ENCODE peak calls at places on chromosomes 11 and 22, in five cellular contexts. B, O, S, D and W are unnamed samples.
A peak's percentile ranks its signal among the peaks of the same experiment; 100 is the strongest.

GRCh38 chr11:124791626-124792341 is 8.4 kb downstream of the MSANTD2 start:
- DNase-seq in B (peak; percentile 44), O (no peak), S (no peak), D (peak; percentile 18), W (no peak)

GRCh38 chr11:40689823-40690222 is 769.6 kb downstream of the LRRC4C start:
- DNase-seq in B (no peak), O (no peak), S (no peak), D (no peak), W (no peak)

GRCh38 chr22:43481528-43482309 is 69.9 kb downstream of the MPPED1 start:
- DNase-seq in B (no peak), O (no peak), S (no peak), D (no peak), W (no peak)

GRCh38 chr11:82092904-82093303 is 640.8 kb downstream of the FAM181B start:
- DNase-seq in B (no peak), O (no peak), S (no peak), D (no peak), W (no peak)

GRCh38 chr22:27990879-27991278 is 71.8 kb upstream of the PITPNB start:
- DNase-seq in B (peak; percentile 8), O (peak; percentile 89), S (peak; percentile 61), D (peak; percentile 49), W (peak; percentile 21)

GRCh38 chr11:8477680-8478079 is 116.3 kb downstream of the STK33 start:
- DNase-seq in B (no peak), O (no peak), S (no peak), D (no peak), W (no peak)

GRCh38 chr22:19533049-19533626 is 8.9 kb upstream of the CLDN5 start:
- DNase-seq in B (no peak), O (no peak), S (no peak), D (no peak), W (no peak)

GRCh38 chr11:57819272-57819979 is 57.8 kb downstream of the CTNND1 start:
- DNase-seq in B (no peak), O (no peak), S (no peak), D (no peak), W (no peak)

GRCh38 chr11:28763876-28764275 is 655.7 kb downstream of the METTL15 start:
- DNase-seq in B (peak; percentile 25), O (no peak), S (no peak), D (no peak), W (no peak)

GRCh38 chr11:38323961-38324761 is 1726.1 kb upstream of the RAG2 start:
- DNase-seq in B (no peak), O (peak; percentile 34), S (no peak), D (no peak), W (no peak)

GRCh38 chr22:39989633-39990032 is 5.1 kb upstream of the FAM83F start:
- DNase-seq in B (no peak), O (no peak), S (no peak), D (no peak), W (no peak)

GRCh38 chr11:95108671-95109551 is 19.3 kb downstream of the ENDOD1 start:
- DNase-seq in B (peak; percentile 14), O (no peak), S (no peak), D (peak; percentile 71), W (no peak)

GRCh38 chr11:80587906-80588305 is 1147.1 kb upstream of the TENM4 start:
- DNase-seq in B (no peak), O (no peak), S (no peak), D (no peak), W (no peak)

GRCh38 chr11:115607621-115608191 is 103.5 kb upstream of the CADM1 start:
- DNase-seq in B (no peak), O (no peak), S (no peak), D (peak; percentile 5), W (no peak)

GRCh38 chr11:18295316-18295715 is 26.6 kb downstream of the HPS5 start:
- DNase-seq in B (no peak), O (no peak), S (no peak), D (no peak), W (no peak)

GRCh38 chr22:30400159-30400558 is 3.3 kb downstream of the SEC14L2 start:
- DNase-seq in B (no peak), O (no peak), S (no peak), D (no peak), W (no peak)

GRCh38 chr11:66643745-66644437 is 5.4 kb downstream of the RBM4 start:
- DNase-seq in B (no peak), O (no peak), S (no peak), D (no peak), W (no peak)

GRCh38 chr11:15852179-15852578 is 504.2 kb downstream of the SOX6 start:
- DNase-seq in B (peak; percentile 35), O (no peak), S (no peak), D (no peak), W (no peak)

GRCh38 chr11:76670475-76671235 is at the start of gene LRRC32:
- DNase-seq in B (no peak), O (peak; percentile 56), S (no peak), D (no peak), W (peak; percentile 38)

GRCh38 chr11:91435694-91436375 is 788.8 kb upstream of the FAT3 start:
- DNase-seq in B (no peak), O (no peak), S (peak; percentile 5), D (no peak), W (no peak)

GRCh38 chr11:43542734-43543133 is 137.8 kb upstream of the HSD17B12 start:
- DNase-seq in B (no peak), O (no peak), S (no peak), D (no peak), W (no peak)

GRCh38 chr22:31323578-31324550 is 22.3 kb downstream of the PATZ1 start:
- DNase-seq in B (no peak), O (no peak), S (no peak), D (no peak), W (no peak)

GRCh38 chr11:64777449-64778222 is 706 bp downstream of the SF1 start:
- DNase-seq in B (peak; percentile 75), O (peak; percentile 72), S (no peak), D (peak; percentile 84), W (peak; percentile 80)

GRCh38 chr11:29272019-29272654 is 744.7 kb downstream of the KCNA4 start:
- DNase-seq in B (peak; percentile 55), O (no peak), S (no peak), D (peak; percentile 58), W (no peak)

GRCh38 chr11:117107701-117108590 is 9.7 kb upstream of the SIK3 start:
- DNase-seq in B (peak; percentile 68), O (no peak), S (no peak), D (peak; percentile 30), W (no peak)

DNA sequence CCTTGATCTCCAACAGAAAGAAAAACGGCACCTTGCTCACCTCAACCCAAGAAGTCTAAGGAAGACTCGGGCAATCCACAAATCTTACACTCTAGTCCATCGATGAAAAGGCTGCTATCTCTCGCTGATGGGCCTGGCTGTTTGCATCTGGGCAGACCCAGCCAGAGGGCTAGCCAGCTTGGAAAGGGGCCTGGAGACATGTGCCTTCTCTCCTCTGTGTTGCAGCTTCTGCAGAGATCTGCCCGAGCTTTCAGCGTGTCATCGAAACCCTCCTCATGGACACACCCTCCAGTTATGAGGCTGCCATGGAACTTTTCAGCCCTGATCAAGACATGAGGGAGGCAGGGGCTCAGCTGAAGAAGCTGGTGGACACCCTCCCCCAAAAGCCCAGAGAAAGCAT is 3.2 kb downstream of the SCGB1A1 start:
- DNase-seq in B (no peak), O (no peak), S (no peak), D (no peak), W (no peak)
- H3K14ac ChIP-seq in B (no peak overlapping the region), O (no peak overlapping the region), S (no peak overlapping the region), D (no peak overlapping the region), W (no peak overlapping the region)

DNA sequence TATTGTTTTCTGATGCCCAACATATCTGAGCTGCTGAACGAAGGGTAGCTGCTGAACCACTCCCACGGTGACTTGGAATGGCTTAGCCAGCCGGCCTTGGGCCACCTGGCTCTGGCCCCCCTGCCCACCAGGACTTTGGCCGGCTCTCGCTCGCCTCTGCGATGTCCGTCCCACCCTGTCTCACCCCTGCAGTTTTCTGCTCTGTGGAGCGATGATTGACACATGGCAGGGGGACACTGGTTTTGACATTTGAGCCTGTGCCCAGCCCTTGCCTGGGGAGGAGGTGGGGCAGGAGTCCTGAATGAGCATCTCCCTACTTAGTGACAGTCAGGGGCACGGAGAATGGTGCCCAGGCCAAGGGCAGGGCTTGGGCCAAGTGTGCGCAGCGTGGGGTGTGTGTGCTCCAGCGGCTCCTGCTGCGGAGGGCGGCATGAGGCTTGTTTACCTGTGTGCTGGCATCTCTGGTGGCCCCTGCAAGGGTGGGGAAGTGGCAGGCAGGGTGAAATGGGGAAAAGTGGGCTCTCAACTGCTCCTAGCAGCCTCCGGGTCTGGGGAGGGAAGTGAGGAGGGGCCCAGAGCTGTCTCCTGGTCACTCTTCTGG is 15.7 kb upstream of the CDKN1C start:
- DNase-seq in B (no peak), O (no peak), S (no peak), D (no peak), W (no peak)
- H4K8ac ChIP-seq in B (peak overlapping the region; percentile 97), O (no peak overlapping the region), S (no peak overlapping the region), D (peak overlapping the region; percentile 99), W (no peak overlapping the region)

GRCh38 chr22:23184764-23185113 is 4.4 kb downstream of the BCR start:
- DNase-seq in B (no peak), O (no peak), S (no peak), D (no peak), W (no peak)
- H3K4ac ChIP-seq in B (no peak overlapping the region), O (no peak overlapping the region), S (no peak overlapping the region), D (no peak overlapping the region), W (no peak overlapping the region)

GRCh38 chr11:17014321-17014773 is at the start of gene PLEKHA7:
- DNase-seq in B (no peak), O (no peak), S (no peak), D (no peak), W (peak; percentile 21)

GRCh38 chr11:17012179-17012578 is 2.0 kb downstream of the PLEKHA7 start:
- DNase-seq in B (no peak), O (peak; percentile 41), S (no peak), D (no peak), W (no peak)

GRCh38 chr11:17012712-17013547 is 1.3 kb downstream of the PLEKHA7 start:
- DNase-seq in B (peak; percentile 52), O (peak; percentile 71), S (no peak), D (peak; percentile 81), W (peak; percentile 57)

GRCh38 chr11:17014774-17015638 is 792 bp upstream of the PLEKHA7 start:
- DNase-seq in B (no peak), O (peak; percentile 70), S (no peak), D (peak; percentile 20), W (peak; percentile 32)

DNA sequence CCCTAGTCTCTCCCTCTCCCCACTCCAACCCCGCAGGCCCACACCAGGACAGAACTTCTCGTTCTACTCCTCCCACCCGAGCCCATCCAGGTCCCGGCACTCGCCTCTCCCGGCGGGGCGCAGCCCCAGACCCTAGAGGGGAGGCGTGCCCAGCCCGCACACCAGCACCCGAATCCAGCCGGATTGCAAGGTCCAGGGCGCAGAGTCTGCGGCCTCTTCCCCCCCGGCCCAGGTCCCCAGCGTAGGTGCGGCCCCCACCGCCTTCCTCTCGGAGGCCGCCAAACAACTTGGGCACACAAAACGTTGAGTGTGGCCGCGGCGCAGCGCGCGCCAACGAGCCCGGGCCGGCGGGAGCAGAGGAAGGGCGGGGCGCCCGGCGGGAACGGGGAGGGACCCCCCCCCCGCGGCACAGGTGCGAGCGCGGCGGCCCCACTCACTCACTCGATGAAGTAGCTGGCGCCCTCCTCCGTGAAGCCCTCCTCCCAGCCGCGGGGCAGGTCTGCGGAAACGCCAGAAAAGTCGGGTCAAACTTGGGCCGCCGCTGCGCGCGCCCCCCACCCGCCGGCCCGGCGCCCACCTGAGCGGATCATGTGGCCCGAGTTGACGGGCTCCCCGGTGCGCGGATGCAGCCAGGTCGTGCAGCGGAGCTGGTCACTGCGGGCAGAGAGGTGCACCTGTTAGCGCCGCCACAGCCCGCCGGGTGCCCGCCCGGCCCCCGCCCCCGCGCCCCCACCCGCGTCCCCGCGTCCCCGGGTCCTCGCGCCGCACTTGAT is 480 bp downstream of the PLEKHA7 start:
- DNase-seq in B (no peak), O (peak; percentile 65), S (no peak), D (no peak), W (peak; percentile 3)
- H3K14ac ChIP-seq in B (no peak overlapping the region), O (no peak overlapping the region), S (no peak overlapping the region), D (no peak overlapping the region), W (no peak overlapping the region)